ENCODE peak calls at places on chromosomes 5 and 9, in five cellular contexts. One of them, this sample, is unnamed.

GRCh38 chr5:26700759-26701384 is 337.5 kb downstream of the CDH9 start:
- DNase-seq in sigmoid colon: no peak
- DNase-seq in adrenal gland: peak; percentile 22
- DNase-seq in colonic mucosa: no peak
- DNase-seq in hepatocyte: peak; percentile 58
- DNase-seq in this sample: no peak

GRCh38 chr9:83433841-83434240 is 104.4 kb downstream of the FRMD3 start:
- DNase-seq in sigmoid colon: no peak
- DNase-seq in adrenal gland: no peak
- DNase-seq in colonic mucosa: no peak
- DNase-seq in hepatocyte: no peak
- DNase-seq in this sample: no peak

GRCh38 chr9:124471761-124472160 is 21.5 kb downstream of the ADGRD2 start:
- DNase-seq in sigmoid colon: no peak
- DNase-seq in adrenal gland: no peak
- DNase-seq in colonic mucosa: no peak
- DNase-seq in hepatocyte: no peak
- DNase-seq in this sample: no peak

GRCh38 chr9:18739127-18739526 is 265.2 kb downstream of the ADAMTSL1 start:
- DNase-seq in sigmoid colon: no peak
- DNase-seq in adrenal gland: no peak
- DNase-seq in colonic mucosa: no peak
- DNase-seq in hepatocyte: no peak
- DNase-seq in this sample: no peak

GRCh38 chr5:170892201-170892600 is 30.4 kb downstream of the RANBP17 start:
- DNase-seq in sigmoid colon: no peak
- DNase-seq in adrenal gland: no peak
- DNase-seq in colonic mucosa: no peak
- DNase-seq in hepatocyte: no peak
- DNase-seq in this sample: peak; percentile 32

GRCh38 chr5:51002368-51002767 is 335.9 kb downstream of the PARP8 start:
- DNase-seq in sigmoid colon: no peak
- DNase-seq in adrenal gland: no peak
- DNase-seq in colonic mucosa: no peak
- DNase-seq in hepatocyte: no peak
- DNase-seq in this sample: no peak

GRCh38 chr9:128729302-128729701 is 5.4 kb upstream of the ZDHHC12 start:
- DNase-seq in sigmoid colon: no peak
- DNase-seq in adrenal gland: no peak
- DNase-seq in colonic mucosa: no peak
- DNase-seq in hepatocyte: no peak
- DNase-seq in this sample: no peak

GRCh38 chr5:10590226-10591047 is 26.6 kb downstream of the ANKRD33B start:
- DNase-seq in sigmoid colon: no peak
- DNase-seq in adrenal gland: no peak
- DNase-seq in colonic mucosa: no peak
- DNase-seq in hepatocyte: no peak
- DNase-seq in this sample: no peak

GRCh38 chr5:164475339-164475977 is 970.0 kb downstream of the MAT2B start:
- DNase-seq in sigmoid colon: no peak
- DNase-seq in adrenal gland: no peak
- DNase-seq in colonic mucosa: no peak
- DNase-seq in hepatocyte: peak; percentile 32
- DNase-seq in this sample: no peak

GRCh38 chr5:88825782-88826110 is 57.2 kb downstream of the MEF2C start:
- DNase-seq in sigmoid colon: no peak
- DNase-seq in adrenal gland: peak; percentile 75
- DNase-seq in colonic mucosa: no peak
- DNase-seq in hepatocyte: peak; percentile 18
- DNase-seq in this sample: no peak

GRCh38 chr9:35736201-35736633 is 3.8 kb downstream of the CREB3 start:
- DNase-seq in sigmoid colon: peak; percentile 83
- DNase-seq in adrenal gland: peak; percentile 80
- DNase-seq in colonic mucosa: peak; percentile 81
- DNase-seq in hepatocyte: peak; percentile 81
- DNase-seq in this sample: no peak

GRCh38 chr9:35740243-35740642 is 7.8 kb downstream of the CREB3 start:
- DNase-seq in sigmoid colon: no peak
- DNase-seq in adrenal gland: no peak
- DNase-seq in colonic mucosa: no peak
- DNase-seq in hepatocyte: no peak
- DNase-seq in this sample: no peak

GRCh38 chr9:35737143-35737542 is 4.7 kb downstream of the CREB3 start:
- DNase-seq in sigmoid colon: no peak
- DNase-seq in adrenal gland: no peak
- DNase-seq in colonic mucosa: no peak
- DNase-seq in hepatocyte: no peak
- DNase-seq in this sample: no peak

GRCh38 chr9:35738186-35738585 is 5.7 kb downstream of the CREB3 start:
- DNase-seq in sigmoid colon: peak; percentile 36
- DNase-seq in adrenal gland: no peak
- DNase-seq in colonic mucosa: no peak
- DNase-seq in hepatocyte: no peak
- DNase-seq in this sample: no peak

GRCh38 chr9:35738924-35739323 is 6.5 kb downstream of the CREB3 start:
- DNase-seq in sigmoid colon: peak; percentile 58
- DNase-seq in adrenal gland: no peak
- DNase-seq in colonic mucosa: no peak
- DNase-seq in hepatocyte: no peak
- DNase-seq in this sample: no peak
- H3K27ac ChIP-seq in sigmoid colon: no peak overlapping the region
- H3K27ac ChIP-seq in adrenal gland: no peak overlapping the region
- H3K27ac ChIP-seq in colonic mucosa: no peak overlapping the region
- H3K27ac ChIP-seq in hepatocyte: no peak overlapping the region
- H3K27ac ChIP-seq in this sample: no peak overlapping the region

DNA sequence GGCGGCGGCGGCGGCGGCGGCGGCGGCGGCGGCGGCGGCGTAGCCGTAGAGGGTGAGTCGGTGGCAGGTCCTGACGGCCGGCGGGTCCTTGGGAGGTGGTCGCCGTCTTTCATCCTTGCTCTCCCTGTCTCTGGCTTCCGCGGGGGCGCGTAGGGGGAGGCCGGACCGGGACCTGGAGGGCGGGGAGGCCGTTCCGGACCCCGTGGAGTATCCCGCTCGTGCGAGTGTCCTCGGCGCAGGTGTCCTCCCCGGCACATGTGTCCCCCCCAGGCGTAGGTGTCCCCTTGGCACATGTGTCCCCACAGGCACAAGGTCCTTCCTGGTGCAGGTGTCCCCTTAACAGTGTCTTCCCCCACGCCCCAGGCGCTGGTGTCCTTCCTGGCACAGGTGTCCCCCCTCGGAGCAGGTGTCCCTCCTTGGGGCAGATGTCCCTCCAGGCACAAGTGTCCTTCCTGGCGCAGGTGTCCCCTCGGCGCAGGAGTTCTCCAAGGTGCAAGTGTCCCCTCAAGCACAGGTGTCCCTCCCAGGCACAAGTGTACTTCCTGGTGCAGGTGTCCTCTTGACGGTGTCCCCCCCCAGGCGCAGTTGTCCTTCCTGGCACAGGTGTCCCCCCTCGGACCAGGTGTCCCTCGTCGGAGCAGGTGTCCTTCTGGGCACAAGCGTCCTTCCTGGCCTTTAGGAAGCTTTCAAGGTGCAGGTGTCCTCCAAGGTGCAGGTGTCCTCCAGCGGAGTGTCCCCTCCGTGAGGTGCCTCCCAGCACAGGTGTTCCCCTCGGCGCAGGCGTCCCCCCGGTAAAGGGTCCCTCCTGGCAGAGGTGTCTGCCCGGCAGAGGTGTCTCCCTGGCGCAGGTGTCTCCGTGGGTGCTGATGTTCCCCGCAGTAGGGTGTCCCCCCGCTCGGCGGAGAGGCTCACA is 519 bp downstream of the EXOC3 start:
- DNase-seq in sigmoid colon: peak; percentile 66
- DNase-seq in adrenal gland: peak; percentile 20
- DNase-seq in colonic mucosa: peak; percentile 34
- DNase-seq in hepatocyte: no peak
- DNase-seq in this sample: no peak
- H3K4me3 ChIP-seq in sigmoid colon: peak overlapping the region; percentile 81
- H3K4me3 ChIP-seq in adrenal gland: peak overlapping the region; percentile 75
- H3K4me3 ChIP-seq in colonic mucosa: peak overlapping the region; percentile 93
- H3K4me3 ChIP-seq in hepatocyte: peak overlapping the region; percentile 98
- H3K4me3 ChIP-seq in this sample: peak overlapping the region; percentile 100

DNA sequence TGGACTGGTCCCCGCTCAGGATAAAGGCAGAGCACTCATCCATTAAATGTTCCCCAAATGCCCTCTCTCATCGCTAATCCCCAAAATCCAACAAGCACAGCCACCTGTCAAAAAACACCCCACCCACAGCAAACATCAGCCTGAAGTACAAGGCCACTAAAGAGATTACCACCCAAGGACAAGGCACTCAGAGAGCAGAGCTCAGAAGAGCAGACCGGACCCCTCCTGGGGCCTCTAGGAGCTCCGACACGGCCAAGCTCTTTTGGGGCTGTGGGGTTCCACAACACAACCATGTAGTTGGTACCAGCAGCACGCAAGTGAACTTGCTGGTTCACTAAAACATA is 9.8 kb downstream of the VDAC1 start:
- DNase-seq in sigmoid colon: no peak
- DNase-seq in adrenal gland: no peak
- DNase-seq in colonic mucosa: no peak
- DNase-seq in hepatocyte: no peak
- DNase-seq in this sample: no peak
- H3K27ac ChIP-seq in sigmoid colon: peak overlapping the region; percentile 73
- H3K27ac ChIP-seq in adrenal gland: peak overlapping the region; percentile 21
- H3K27ac ChIP-seq in colonic mucosa: no peak overlapping the region
- H3K27ac ChIP-seq in hepatocyte: peak overlapping the region; percentile 79
- H3K27ac ChIP-seq in this sample: no peak overlapping the region

GRCh38 chr5:131382407-131383395 is 118.8 kb downstream of the CDC42SE2 start:
- DNase-seq in sigmoid colon: no peak
- DNase-seq in adrenal gland: peak; percentile 19
- DNase-seq in colonic mucosa: peak; percentile 40
- DNase-seq in hepatocyte: peak; percentile 59
- DNase-seq in this sample: peak; percentile 8

GRCh38 chr5:131381792-131382191 is 117.9 kb downstream of the CDC42SE2 start:
- DNase-seq in sigmoid colon: no peak
- DNase-seq in adrenal gland: no peak
- DNase-seq in colonic mucosa: no peak
- DNase-seq in hepatocyte: no peak
- DNase-seq in this sample: no peak

GRCh38 chr5:131384616-131385214 is 120.9 kb downstream of the CDC42SE2 start:
- DNase-seq in sigmoid colon: no peak
- DNase-seq in adrenal gland: no peak
- DNase-seq in colonic mucosa: no peak
- DNase-seq in hepatocyte: no peak
- DNase-seq in this sample: no peak

GRCh38 chr5:131386124-131386523 is 122.3 kb downstream of the CDC42SE2 start:
- DNase-seq in sigmoid colon: no peak
- DNase-seq in adrenal gland: no peak
- DNase-seq in colonic mucosa: no peak
- DNase-seq in hepatocyte: no peak
- DNase-seq in this sample: no peak

GRCh38 chr5:131384181-131384580 is 120.3 kb downstream of the CDC42SE2 start:
- DNase-seq in sigmoid colon: no peak
- DNase-seq in adrenal gland: no peak
- DNase-seq in colonic mucosa: no peak
- DNase-seq in hepatocyte: no peak
- DNase-seq in this sample: no peak
- H3K4me3 ChIP-seq in sigmoid colon: no peak overlapping the region
- H3K4me3 ChIP-seq in adrenal gland: no peak overlapping the region
- H3K4me3 ChIP-seq in colonic mucosa: no peak overlapping the region
- H3K4me3 ChIP-seq in hepatocyte: no peak overlapping the region
- H3K4me3 ChIP-seq in this sample: no peak overlapping the region

DNA sequence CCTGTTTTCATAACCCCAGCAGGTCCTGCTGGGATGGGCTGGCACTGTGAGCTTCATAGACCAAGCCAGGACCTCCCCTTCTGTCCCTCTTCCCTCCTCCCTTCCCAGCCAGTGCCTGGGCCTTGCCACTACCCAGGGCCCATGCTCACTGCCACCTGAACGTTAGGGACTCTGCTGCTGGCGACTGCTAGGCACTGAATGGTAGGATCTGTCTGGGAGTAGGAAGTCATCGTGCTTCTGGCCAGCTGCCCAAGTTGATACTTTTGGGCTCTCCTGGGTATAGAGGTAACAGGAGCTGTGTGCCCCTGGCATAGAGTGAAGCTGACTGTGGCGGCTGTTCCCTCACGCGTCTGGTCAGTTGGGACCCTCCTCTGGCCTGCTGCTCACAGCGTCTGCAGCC is 8.4 kb downstream of the TRIM41 start:
- DNase-seq in sigmoid colon: no peak
- DNase-seq in adrenal gland: no peak
- DNase-seq in colonic mucosa: no peak
- DNase-seq in hepatocyte: no peak
- DNase-seq in this sample: no peak
- H3K27ac ChIP-seq in sigmoid colon: no peak overlapping the region
- H3K27ac ChIP-seq in adrenal gland: no peak overlapping the region
- H3K27ac ChIP-seq in colonic mucosa: no peak overlapping the region
- H3K27ac ChIP-seq in hepatocyte: no peak overlapping the region
- H3K27ac ChIP-seq in this sample: no peak overlapping the region

This sample was measured in AG04450.